ENCODE peak calls at places on chromosome 1, in five cellular contexts. V is breast epithelium, T is GM23338, O is H1, Z is upper lobe of left lung. K is an unnamed sample. For H3K4me1, the result is how much of the 10 kb centered on the place peaks cover.

GRCh38 chr1:201226859-201227488 is 36.4 kb downstream of the IGFN1 start:
- DNase-seq in T (no peak), Z (no peak), O (peak), V (no peak), K (no peak)

GRCh38 chr1:200925821-200926220 is 31.1 kb downstream of the INAVA start:
- DNase-seq in Z (no peak), V (no peak), T (no peak), O (no peak), K (no peak)

GRCh38 chr1:233704125-233704881 is 90.4 kb downstream of the KCNK1 start:
- DNase-seq in V (no peak), Z (no peak), O (no peak), T (no peak), K (no peak)

GRCh38 chr1:116940809-116941640 is 31.3 kb downstream of the PTGFRN start:
- DNase-seq in V (no peak), O (no peak), Z (no peak), T (peak), K (no peak)

GRCh38 chr1:201184734-201185453 is 5.7 kb upstream of the IGFN1 start:
- DNase-seq in V (no peak), Z (peak), T (peak), O (peak), K (no peak)

GRCh38 chr1:106232128-106232527 is 824.3 kb upstream of the PRMT6 start:
- DNase-seq in V (no peak), Z (no peak), T (no peak), O (no peak), K (no peak)

GRCh38 chr1:203478231-203478630 is 2.6 kb downstream of the PRELP start:
- DNase-seq in T (no peak), Z (no peak), O (no peak), V (no peak), K (no peak)

GRCh38 chr1:51945591-51945990 is 44.9 kb downstream of the RAB3B start:
- DNase-seq in T (no peak), O (no peak), Z (no peak), V (no peak), K (no peak)

GRCh38 chr1:172408958-172409357 is 11.5 kb upstream of the C1orf105 start:
- DNase-seq in T (no peak), Z (no peak), V (no peak), O (no peak), K (no peak)

GRCh38 chr1:229480500-229480899 is 27.6 kb downstream of the NUP133 start:
- DNase-seq in V (no peak), Z (no peak), T (no peak), O (no peak), K (no peak)

GRCh38 chr1:113103048-113103447 is 30.1 kb downstream of the LRIG2 start:
- DNase-seq in T (no peak), Z (no peak), O (no peak), V (no peak), K (no peak)

GRCh38 chr1:9066945-9067807 is 2.3 kb downstream of the SLC2A5 start:
- DNase-seq in T (no peak), O (no peak), V (no peak), Z (peak), K (no peak)

GRCh38 chr1:170881268-170882265 is 53.8 kb upstream of the MROH9 start:
- DNase-seq in O (no peak), Z (no peak), V (no peak), T (peak), K (no peak)

DNA sequence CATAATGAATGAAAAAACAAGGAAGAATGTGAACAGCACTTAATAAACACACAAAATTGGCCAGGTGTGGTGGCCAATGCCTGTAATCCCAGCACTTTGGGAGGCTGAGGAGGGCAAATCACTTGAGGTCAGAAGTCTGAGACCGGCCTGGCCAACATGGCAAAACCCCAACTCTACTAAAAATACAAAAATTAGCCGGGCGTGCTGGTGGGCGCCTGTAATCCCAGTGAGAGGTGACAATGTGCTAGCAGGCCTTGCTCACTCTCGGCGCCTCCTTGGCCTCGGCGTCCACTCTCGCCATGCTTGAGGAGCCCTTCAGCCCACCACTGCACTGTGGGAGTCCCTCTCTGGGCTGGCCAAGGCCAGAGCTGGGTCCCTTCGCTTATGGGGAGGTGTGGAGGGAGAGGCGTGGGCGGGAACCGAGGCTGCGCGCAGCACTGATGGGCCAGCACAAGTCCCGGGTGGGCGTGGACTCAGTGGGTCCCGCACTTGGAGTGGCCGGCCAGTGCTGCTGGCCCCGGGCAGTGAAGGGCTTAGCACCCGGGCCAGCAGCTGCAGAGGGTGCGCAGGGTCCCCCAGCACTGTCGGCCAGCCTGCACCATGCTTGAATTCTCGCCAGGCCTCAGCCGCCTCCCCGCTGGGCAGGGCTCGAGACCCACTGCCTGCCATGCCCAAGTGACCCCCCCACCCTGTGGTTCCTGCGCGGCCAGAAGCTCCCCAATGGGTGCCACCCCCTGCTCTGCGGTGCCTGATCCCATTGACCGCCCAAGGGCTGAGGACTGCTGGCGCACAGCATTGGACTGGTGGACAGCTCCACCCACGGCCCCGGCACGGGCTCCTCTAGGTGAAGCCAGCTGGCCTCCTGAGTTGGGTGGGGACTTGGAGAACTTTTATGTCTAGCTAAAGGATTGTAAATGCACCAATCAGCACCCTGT is 30.6 kb upstream of the ATG4C start:
- DNase-seq in V (no peak), O (no peak), Z (no peak), T (no peak), K (no peak)
- TF ChIP-seq POLR2AphosphoS5 in V (no peak), O (no peak), Z (no peak), T (no peak), K (no peak)

GRCh38 chr1:227167276-227167829 is 150.9 kb downstream of the CDC42BPA start:
- DNase-seq in T (no peak), O (no peak), V (no peak), Z (no peak), K (no peak)

GRCh38 chr1:227169322-227169721 is 149.0 kb downstream of the CDC42BPA start:
- DNase-seq in T (no peak), O (no peak), V (no peak), Z (no peak), K (no peak)

GRCh38 chr1:227161470-227161869 is 156.8 kb downstream of the CDC42BPA start:
- DNase-seq in O (no peak), V (no peak), T (no peak), Z (no peak), K (no peak)

GRCh38 chr1:227170361-227171166 is 147.7 kb downstream of the CDC42BPA start:
- DNase-seq in Z (no peak), T (no peak), V (no peak), O (no peak), K (no peak)

GRCh38 chr1:227166559-227166958 is 151.7 kb downstream of the CDC42BPA start:
- DNase-seq in Z (no peak), T (peak), V (no peak), O (no peak), K (no peak)
- H3K4me1 ChIP-seq in Z (under half), T (under half), V (under half), O (under half), K (under half)

DNA sequence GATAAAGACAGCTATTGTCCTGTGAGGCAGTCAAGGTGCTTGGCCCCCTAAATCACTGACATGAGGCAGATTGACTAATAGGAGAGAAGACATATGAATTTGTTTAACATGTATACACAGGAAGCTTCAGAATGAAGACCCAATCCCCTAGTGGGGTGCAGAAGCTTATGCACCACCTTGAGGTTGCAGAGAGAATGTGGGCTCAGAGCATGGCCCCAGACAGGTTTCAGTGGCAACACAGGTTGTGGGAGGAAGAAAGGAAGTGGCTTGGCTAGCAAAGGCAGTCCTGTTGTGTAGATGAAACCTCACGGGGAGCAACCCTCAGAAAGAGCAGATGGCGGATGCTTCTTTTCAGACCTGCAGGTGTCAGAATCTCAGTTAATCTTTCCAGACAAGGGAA is 37.0 kb upstream of the PARP1 start:
- DNase-seq in Z (no peak), V (no peak), O (no peak), T (peak), K (no peak)
- TF ChIP-seq POLR2AphosphoS5 in Z (no peak), V (no peak), O (no peak), T (no peak), K (no peak)

GRCh38 chr1:164590592-164590991 is 31.6 kb downstream of the PBX1 start:
- DNase-seq in T (no peak), V (no peak), Z (no peak), O (no peak), K (no peak)
- H3K4me1 ChIP-seq in T (half or more), V (under half), Z (under half), O (under half), K (half or more)

DNA sequence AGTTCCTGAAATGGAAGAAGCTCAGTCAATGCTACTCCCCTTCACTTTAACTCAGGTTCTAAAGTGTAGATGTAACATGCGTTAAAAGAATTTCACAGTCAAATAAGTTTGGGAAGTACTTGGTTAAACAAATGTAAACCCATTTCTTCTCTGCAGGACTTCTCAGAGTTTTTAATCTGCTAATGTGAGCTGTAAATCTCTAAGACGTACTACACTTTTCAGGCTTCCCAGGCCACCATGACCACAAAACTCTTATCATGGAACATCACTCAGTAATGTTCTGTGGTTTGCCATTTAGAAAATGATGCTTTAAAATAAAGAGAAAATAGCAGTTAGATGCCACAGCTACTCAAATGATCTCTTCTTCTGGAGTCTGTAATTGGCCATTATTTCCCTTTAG is 104.3 kb downstream of the HHIPL2 start:
- DNase-seq in Z (no peak), O (no peak), T (no peak), V (no peak), K (no peak)
- TF ChIP-seq POLR2AphosphoS5 in Z (no peak), O (no peak), T (no peak), V (no peak), K (no peak)

DNA sequence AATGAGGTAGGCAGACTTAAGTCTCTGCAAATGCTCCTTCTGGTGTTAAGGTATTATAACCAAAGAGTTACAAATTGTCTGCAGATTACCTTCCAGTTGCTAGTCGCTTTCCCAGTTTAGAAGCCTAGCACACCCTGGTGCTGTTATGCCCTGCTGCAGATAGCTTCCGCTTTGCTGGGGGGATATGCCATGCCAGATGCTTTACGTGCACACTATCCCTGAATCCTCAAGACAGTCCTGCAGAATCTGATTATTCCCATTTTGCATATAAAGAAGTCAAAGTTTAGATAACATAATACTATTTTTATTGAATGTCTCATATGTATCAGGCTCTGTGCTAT is 166.5 kb downstream of the DHRS3 start:
- DNase-seq in V (no peak), T (no peak), Z (no peak), O (no peak), K (no peak)
- H3K4me1 ChIP-seq in V (half or more), T (under half), Z (half or more), O (under half), K (half or more)

GRCh38 chr1:40299366-40300248 is 17.5 kb downstream of the COL9A2 start:
- DNase-seq in Z (no peak), V (no peak), T (no peak), O (no peak), K (no peak)
- TF ChIP-seq POLR2AphosphoS5 in Z (no peak), V (no peak), T (no peak), O (no peak), K (no peak)